ENCODE peak calls at places on chromosomes 6 and 20, in five cellular contexts. H is fibroblast of lung, Q is IMR-90, D is ascending aorta, N is SJSA1. K is an unnamed sample. For H3K36me3 and H3K4me1, the result is how much of the 10 kb centered on the place peaks cover.

GRCh38 chr20:64071341-64072332 is 7.7 kb downstream of the RGS19 start:
- DNase-seq in Q (no peak), H (no peak), N (no peak), D (no peak), K (no peak)

GRCh38 chr20:5548112-5548511 is 202.1 kb upstream of the SHLD1 start:
- DNase-seq in Q (no peak), D (no peak), N (no peak), H (no peak), K (no peak)

GRCh38 chr6:14770040-14770439 is 475.8 kb upstream of the JARID2 start:
- DNase-seq in N (no peak), Q (no peak), H (no peak), D (no peak), K (no peak)

GRCh38 chr6:105199711-105200110 is 19.9 kb upstream of the POPDC3 start:
- DNase-seq in Q (no peak), D (no peak), N (no peak), H (no peak), K (no peak)

GRCh38 chr20:61454053-61454452 is 202.0 kb downstream of the CDH4 start:
- DNase-seq in N (no peak), D (no peak), Q (peak), H (no peak), K (no peak)

GRCh38 chr6:170231496-170232185 is 59.2 kb downstream of the DLL1 start:
- DNase-seq in N (no peak), Q (peak), H (no peak), D (no peak), K (peak)

GRCh38 chr6:96223695-96224094 is 207.9 kb downstream of the FUT9 start:
- DNase-seq in D (no peak), Q (no peak), N (no peak), H (no peak), K (no peak)

GRCh38 chr6:137362878-137363804 is 131.1 kb downstream of the OLIG3 start:
- DNase-seq in H (no peak), Q (no peak), N (no peak), D (no peak), K (no peak)

GRCh38 chr6:40954446-40955180 is 84.4 kb downstream of the UNC5CL start:
- DNase-seq in Q (no peak), H (no peak), D (no peak), N (no peak), K (no peak)

GRCh38 chr20:52779125-52779524 is 193.0 kb upstream of the TSHZ2 start:
- DNase-seq in N (no peak), Q (no peak), D (no peak), H (peak), K (no peak)

GRCh38 chr6:147281895-147282565 is 77.8 kb downstream of the STXBP5 start:
- DNase-seq in N (no peak), D (no peak), H (no peak), Q (no peak), K (no peak)

GRCh38 chr6:143616741-143617140 is 61.0 kb upstream of the PHACTR2 start:
- DNase-seq in N (no peak), D (no peak), Q (no peak), H (no peak), K (no peak)

GRCh38 chr20:5451643-5452210 is 135.0 kb upstream of the PROKR2 start:
- DNase-seq in Q (no peak), D (no peak), N (no peak), H (no peak), K (no peak)

GRCh38 chr20:33311011-33311410 is 28.0 kb downstream of the BPIFB1 start:
- DNase-seq in Q (no peak), D (no peak), N (no peak), H (no peak), K (no peak)

GRCh38 chr20:37816726-37817125 is 86.2 kb upstream of the VSTM2L start:
- DNase-seq in H (no peak), D (no peak), N (no peak), Q (peak), K (no peak)

GRCh38 chr6:73487473-73487872 is 25.9 kb downstream of the MTO1 start:
- DNase-seq in Q (no peak), N (no peak), H (no peak), D (no peak), K (no peak)

GRCh38 chr6:1836690-1837089 is 227.0 kb downstream of the FOXC1 start:
- DNase-seq in Q (no peak), H (no peak), N (no peak), D (no peak), K (no peak)

GRCh38 chr20:61387204-61387958 is 135.3 kb downstream of the CDH4 start:
- DNase-seq in Q (peak), D (no peak), N (no peak), H (peak), K (no peak)

GRCh38 chr20:38243617-38244016 is 16.9 kb downstream of the KIAA1755 start:
- DNase-seq in N (no peak), H (no peak), Q (no peak), D (no peak), K (no peak)

GRCh38 chr20:36040571-36040970 is 72.2 kb downstream of the CNBD2 start:
- DNase-seq in D (no peak), H (no peak), N (no peak), Q (no peak), K (no peak)

GRCh38 chr6:48186746-48187145 is 75.7 kb upstream of the PTCHD4 start:
- DNase-seq in Q (no peak), N (no peak), D (no peak), H (no peak), K (no peak)

GRCh38 chr20:57399587-57400261 is 8.5 kb downstream of the RBM38 start:
- DNase-seq in Q (peak), D (no peak), N (peak), H (no peak), K (no peak)

GRCh38 chr6:147779624-147780023 is 271.1 kb downstream of the SAMD5 start:
- DNase-seq in H (no peak), Q (no peak), N (no peak), D (no peak), K (no peak)

GRCh38 chr6:29530671-29531310 is 28.7 kb downstream of the UBD start:
- DNase-seq in Q (no peak), N (no peak), H (no peak), D (no peak), K (no peak)

GRCh38 chr6:149482542-149483261 is 2.1 kb downstream of the ZC3H12D start:
- DNase-seq in Q (no peak), N (no peak), D (no peak), H (no peak), K (no peak)

GRCh38 chr20:63641146-63641791 is 12.0 kb downstream of the STMN3 start:
- DNase-seq in N (no peak), D (no peak), H (no peak), Q (no peak), K (peak)

GRCh38 chr20:51193066-51193772 is 170.3 kb upstream of the KCNG1 start:
- DNase-seq in Q (peak), N (no peak), H (no peak), D (no peak), K (no peak)

GRCh38 chr6:14876778-14877613 is 368.9 kb upstream of the JARID2 start:
- DNase-seq in D (no peak), H (peak), Q (peak), N (peak), K (no peak)

GRCh38 chr20:48952656-48953055 is 31.1 kb downstream of the ARFGEF2 start:
- DNase-seq in H (no peak), D (no peak), Q (no peak), N (no peak), K (no peak)

GRCh38 chr6:112626468-112627082 is 279.4 kb downstream of the RFPL4B start:
- DNase-seq in D (no peak), Q (peak), H (peak), N (no peak), K (no peak)

GRCh38 chr6:170125447-170126300 is 165.2 kb downstream of the DLL1 start:
- DNase-seq in D (no peak), N (no peak), H (no peak), Q (no peak), K (peak)

GRCh38 chr6:132530293-132530974 is 7.6 kb upstream of the TAAR9 start:
- DNase-seq in H (peak), N (peak), D (no peak), Q (peak), K (no peak)

GRCh38 chr20:3889489-3890409 is 562 bp downstream of the PANK2 start:
- DNase-seq in Q (no peak), N (peak), H (no peak), D (no peak), K (no peak)

GRCh38 chr6:30926644-30927043 is 5.3 kb downstream of the SFTA2 start:
- DNase-seq in H (no peak), N (no peak), Q (no peak), D (no peak), K (no peak)

GRCh38 chr6:31882344-31882743 is 3.5 kb upstream of the SLC44A4 start:
- DNase-seq in H (peak), N (no peak), Q (peak), D (no peak), K (no peak)

GRCh38 chr20:62246872-62247652 is 8.7 kb downstream of the OSBPL2 start:
- DNase-seq in Q (no peak), N (no peak), H (no peak), D (no peak), K (peak)

DNA sequence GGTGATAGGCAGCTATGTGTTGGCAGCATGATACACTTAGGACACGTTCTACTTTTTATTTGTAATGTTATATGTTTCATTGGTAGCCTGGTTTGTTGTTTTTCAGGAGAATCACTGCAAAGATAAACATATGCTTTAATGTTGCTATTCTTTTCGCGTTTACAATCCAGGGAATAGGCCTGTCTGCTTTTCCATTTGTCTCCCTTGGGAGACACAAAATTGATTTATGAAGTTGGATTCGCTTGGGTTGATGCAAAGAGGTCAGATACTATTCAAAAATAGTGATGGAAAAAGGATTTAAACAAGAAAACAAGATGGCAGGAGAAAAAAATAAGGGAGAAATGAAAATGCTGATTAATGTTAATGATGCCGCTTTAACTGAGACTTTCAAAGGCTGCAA is 179.5 kb upstream of the SOX4 start:
- DNase-seq in D (no peak), Q (no peak), N (no peak), H (no peak), K (no peak)
- H3K27ac ChIP-seq in D (no peak), Q (no peak), N (no peak), H (no peak), K (no peak)

DNA sequence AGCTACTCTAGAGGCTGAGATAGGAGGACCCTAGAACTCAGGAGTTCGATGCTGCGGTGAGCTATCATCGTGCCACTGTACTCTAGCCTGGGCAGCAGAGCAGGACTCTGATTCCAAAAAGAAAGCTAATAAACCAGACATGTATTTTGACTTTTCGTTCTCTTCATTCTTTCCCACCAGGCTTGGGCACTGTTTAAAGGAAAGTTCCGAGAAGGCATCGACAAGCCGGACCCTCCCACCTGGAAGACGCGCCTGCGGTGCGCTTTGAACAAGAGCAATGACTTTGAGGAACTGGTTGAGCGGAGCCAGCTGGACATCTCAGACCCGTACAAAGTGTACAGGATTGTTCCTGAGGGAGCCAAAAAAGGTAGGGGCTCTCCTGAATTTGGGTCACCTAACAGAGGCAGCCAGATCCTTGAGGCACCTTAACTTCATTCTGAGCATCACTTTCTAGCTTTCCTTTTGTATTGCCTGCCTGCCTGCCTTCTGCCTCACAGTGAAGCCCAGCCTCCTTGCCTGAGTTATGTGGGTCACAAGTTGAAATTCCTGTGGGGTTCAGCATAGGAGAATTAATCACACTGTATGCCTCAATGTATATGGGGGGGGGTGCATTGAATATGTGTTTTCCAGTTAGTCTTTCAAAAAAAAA is 3.2 kb downstream of the IRF4 start:
- DNase-seq in H (no peak), N (no peak), D (no peak), Q (no peak), K (no peak)
- H3K36me3 ChIP-seq in H (under half), N (under half), D (under half), Q (under half), K (under half)

GRCh38 chr20:6705920-6706500 is 61.5 kb upstream of the BMP2 start:
- DNase-seq in N (no peak), H (no peak), D (no peak), Q (no peak), K (no peak)
- H3K4me1 ChIP-seq in N (half or more), H (under half), D (under half), Q (under half), K (under half)

DNA sequence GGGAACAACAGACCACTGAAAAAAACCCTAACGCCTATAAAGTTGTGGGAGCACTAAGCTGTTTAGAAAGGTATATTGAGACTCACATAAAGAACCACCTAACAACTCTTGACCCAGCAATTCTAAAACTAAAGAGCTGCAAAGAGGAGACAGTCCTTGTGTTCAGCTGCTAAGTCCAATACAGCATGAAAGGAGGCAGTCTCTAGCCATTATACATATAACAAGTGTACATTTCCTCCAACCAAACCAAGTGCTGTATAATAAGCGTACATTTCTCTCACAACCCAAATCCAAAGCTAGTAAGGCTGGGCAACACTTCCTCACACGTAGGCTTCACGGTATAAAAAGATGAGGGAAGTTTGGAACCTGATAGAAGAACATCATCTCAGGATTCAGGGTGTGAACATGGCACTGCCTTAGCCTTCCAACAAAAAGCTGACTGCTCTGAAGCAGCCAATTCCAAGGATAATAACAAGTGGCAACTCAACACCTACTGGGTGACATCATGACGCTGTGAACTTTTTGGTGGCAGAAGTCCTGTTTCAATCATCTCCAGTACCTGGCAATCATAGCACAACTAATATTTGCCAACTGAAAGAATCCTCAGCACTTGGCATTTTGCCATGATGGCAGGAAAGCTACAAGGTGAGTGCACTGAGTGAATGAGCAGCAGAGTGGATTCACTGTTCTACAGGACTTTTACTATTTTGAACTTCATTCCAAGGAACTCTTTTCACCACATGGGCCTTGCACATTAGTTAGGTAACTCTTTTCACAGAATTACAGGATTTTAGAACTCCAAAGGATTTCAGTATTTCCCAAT is 16.6 kb downstream of the TBC1D20 start:
- DNase-seq in N (no peak), H (no peak), Q (no peak), D (no peak), K (no peak)
- H3K27ac ChIP-seq in N (no peak), H (no peak), Q (no peak), D (no peak), K (no peak)

GRCh38 chr20:45426621-45427020 is 10.7 kb downstream of the PIGT start:
- DNase-seq in H (no peak), N (no peak), Q (no peak), D (no peak), K (no peak)

GRCh38 chr20:45427236-45428149 is 11.6 kb downstream of the PIGT start:
- DNase-seq in N (no peak), Q (no peak), H (no peak), D (no peak), K (no peak)

GRCh38 chr20:45425561-45425960 is 9.6 kb downstream of the PIGT start:
- DNase-seq in Q (no peak), N (no peak), D (no peak), H (no peak), K (no peak)

GRCh38 chr20:45420125-45420524 is 4.2 kb downstream of the PIGT start:
- DNase-seq in N (no peak), D (no peak), H (no peak), Q (no peak), K (no peak)

DNA sequence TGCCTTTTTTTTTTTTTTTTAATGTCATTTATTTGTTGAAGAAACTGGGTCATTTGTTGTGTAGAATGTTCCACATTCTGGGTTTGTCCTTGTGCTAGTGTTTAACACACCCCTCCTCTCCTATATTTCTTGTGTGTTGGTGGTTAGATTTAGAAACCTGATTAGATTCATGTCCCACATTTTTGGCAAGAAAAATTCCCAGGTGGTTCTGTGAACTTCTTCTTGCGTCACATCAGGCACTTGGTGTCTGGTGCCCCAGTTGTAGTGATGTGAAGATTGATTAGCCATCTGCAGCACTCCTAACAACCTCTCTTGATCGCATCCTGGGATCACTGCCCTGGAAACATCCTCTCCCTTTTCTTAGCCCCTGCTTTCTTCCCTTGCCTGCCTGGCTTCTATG is 7.8 kb downstream of the PIGT start:
- DNase-seq in N (no peak), D (no peak), H (no peak), Q (no peak), K (no peak)
- H3K36me3 ChIP-seq in N (half or more), D (half or more), H (under half), Q (under half), K (under half)

GRCh38 chr6:157840776-157841175 is 17.7 kb downstream of the SNX9 start:
- DNase-seq in Q (peak), H (peak), N (no peak), D (no peak), K (no peak)
- H3K4me1 ChIP-seq in Q (under half), H (under half), N (under half), D (under half), K (under half)

GRCh38 chr6:7166410-7167293 is 58.9 kb downstream of the RREB1 start:
- DNase-seq in H (peak), Q (peak), D (no peak), N (peak), K (no peak)
- H3K27ac ChIP-seq in H (peak), Q (peak), D (no peak), N (peak), K (peak)

DNA sequence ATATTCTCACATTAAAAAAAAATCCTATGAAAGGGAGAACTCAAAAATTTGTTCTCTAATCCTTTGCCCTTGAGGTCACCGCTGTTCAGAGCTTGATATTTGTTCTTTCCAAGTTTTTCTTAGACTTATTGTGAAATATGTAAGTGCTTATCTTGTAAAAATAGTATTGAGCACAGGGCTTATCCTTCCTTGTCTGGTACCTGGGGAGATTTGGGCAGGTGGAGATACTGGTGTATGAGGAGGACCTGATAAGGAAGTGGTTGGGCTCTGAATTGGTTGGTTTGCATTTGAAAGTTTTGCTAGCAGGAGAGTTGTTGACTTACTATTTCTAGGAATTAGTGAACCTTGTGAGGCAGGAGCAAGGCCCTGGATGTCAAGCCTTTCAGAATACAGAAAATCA is 28.9 kb upstream of the ANKEF1 start:
- DNase-seq in Q (no peak), N (no peak), H (no peak), D (no peak), K (no peak)
- H3K36me3 ChIP-seq in Q (under half), N (under half), H (under half), D (under half), K (under half)

GRCh38 chr6:56745971-56746370 is 103.3 kb upstream of the DST start:
- DNase-seq in D (no peak), N (no peak), Q (no peak), H (no peak), K (no peak)
- H3K4me1 ChIP-seq in D (under half), N (half or more), Q (under half), H (under half), K (under half)

K was measured in breast epithelium.